ENCODE peak calls at places on chromosome 7, in four cellular contexts. H, W, F and M are unnamed samples.

GRCh38 chr7:64183126-64183742 is 23.8 kb upstream of the ZNF735 start:
- DNase-seq in H (peak; percentile 0), W (peak; percentile 31), F (peak; percentile 17), M (no peak)

GRCh38 chr7:75054744-75055527 is 18.7 kb downstream of the RCC1L start:
- DNase-seq in H (peak; percentile 77), W (no peak), F (no peak), M (peak; percentile 85)

GRCh38 chr7:85897967-85898366 is 711.1 kb upstream of the SEMA3D start:
- DNase-seq in H (no peak), W (no peak), F (no peak), M (no peak)

GRCh38 chr7:113179313-113179712 is 61.0 kb upstream of the SMIM30 start:
- DNase-seq in H (peak; percentile 52), W (no peak), F (no peak), M (peak; percentile 42)

GRCh38 chr7:39186671-39187070 is 209.0 kb downstream of the POU6F2 start:
- DNase-seq in H (no peak), W (no peak), F (peak; percentile 7), M (no peak)

GRCh38 chr7:80018941-80019808 is 115.5 kb upstream of the GNAI1 start:
- DNase-seq in H (peak; percentile 84), W (no peak), F (peak; percentile 88), M (peak; percentile 32)

GRCh38 chr7:94394399-94395140 is at the start of gene COL1A2:
- DNase-seq in H (peak; percentile 99), W (no peak), F (no peak), M (peak; percentile 100)

GRCh38 chr7:27808626-27809025 is 68.7 kb downstream of the TAX1BP1 start:
- DNase-seq in H (peak; percentile 76), W (no peak), F (no peak), M (peak; percentile 64)

GRCh38 chr7:150778738-150779301 is 21.3 kb downstream of the TMEM176B start:
- DNase-seq in H (peak; percentile 83), W (peak; percentile 64), F (peak; percentile 90), M (peak; percentile 45)

GRCh38 chr7:2000801-2001321 is 231.9 kb downstream of the MAD1L1 start:
- DNase-seq in H (no peak), W (no peak), F (no peak), M (no peak)

GRCh38 chr7:93559624-93560491 is 14.7 kb downstream of the CALCR start:
- DNase-seq in H (no peak), W (no peak), F (no peak), M (no peak)

GRCh38 chr7:135248546-135248945 is 14.9 kb downstream of the STRA8 start:
- DNase-seq in H (no peak), W (no peak), F (no peak), M (no peak)

GRCh38 chr7:97422046-97422445 is 304.5 kb downstream of the SDHAF3 start:
- DNase-seq in H (no peak), W (no peak), F (no peak), M (no peak)

GRCh38 chr7:139659922-139660316 is 117.9 kb downstream of the HIPK2 start:
- DNase-seq in H (no peak), W (no peak), F (no peak), M (no peak)

GRCh38 chr7:130394421-130395188 is 14.3 kb downstream of the CPA1 start:
- DNase-seq in H (no peak), W (no peak), F (no peak), M (no peak)

GRCh38 chr7:70654146-70654545 is 477.8 kb upstream of the GALNT17 start:
- DNase-seq in H (no peak), W (no peak), F (no peak), M (no peak)

GRCh38 chr7:99310004-99310403 is 15.7 kb upstream of the ARPC1A start:
- DNase-seq in H (no peak), W (no peak), F (no peak), M (no peak)

GRCh38 chr7:2224934-2225333 is 7.8 kb downstream of the MAD1L1 start:
- DNase-seq in H (no peak), W (no peak), F (no peak), M (no peak)

GRCh38 chr7:102211590-102212550 is 74.8 kb upstream of the SH2B2 start:
- DNase-seq in H (no peak), W (no peak), F (no peak), M (no peak)

GRCh38 chr7:17040701-17041100 is 158.9 kb upstream of the AGR3 start:
- DNase-seq in H (peak; percentile 22), W (no peak), F (no peak), M (no peak)

GRCh38 chr7:50665403-50666123 is 100.4 kb upstream of the DDC start:
- DNase-seq in H (no peak), W (no peak), F (no peak), M (no peak)

GRCh38 chr7:34143397-34143796 is 238.1 kb downstream of the BMPER start:
- DNase-seq in H (peak; percentile 93), W (no peak), F (peak; percentile 60), M (peak; percentile 85)

GRCh38 chr7:55087521-55087961 is 68.7 kb downstream of the EGFR start:
- DNase-seq in H (no peak), W (no peak), F (no peak), M (no peak)

GRCh38 chr7:105067691-105068090 is 53.7 kb downstream of the KMT2E start:
- DNase-seq in H (no peak), W (no peak), F (no peak), M (no peak)

GRCh38 chr7:105487559-105488218 is 34.4 kb downstream of the PUS7 start:
- DNase-seq in H (peak; percentile 82), W (no peak), F (peak; percentile 7), M (peak; percentile 77)

GRCh38 chr7:73520673-73521635 is 1.1 kb downstream of the BAZ1B start:
- DNase-seq in H (peak; percentile 61), W (no peak), F (peak; percentile 43), M (peak; percentile 12)

GRCh38 chr7:116426428-116427156 is 72.9 kb upstream of the CAV2 start:
- DNase-seq in H (peak; percentile 64), W (no peak), F (no peak), M (peak; percentile 86)

GRCh38 chr7:103142494-103142893 is 6.4 kb downstream of the NAPEPLD start:
- DNase-seq in H (no peak), W (no peak), F (no peak), M (no peak)

GRCh38 chr7:45384499-45384898 is 189.7 kb upstream of the ADCY1 start:
- DNase-seq in H (no peak), W (no peak), F (no peak), M (no peak)